ENCODE peak calls at places on chromosomes 6 and 20, in seven cellular contexts. One of them, this sample, is unnamed.

GRCh38 chr6:80382796-80383195 is 276.3 kb downstream of the BCKDHB start:
- DNase-seq in GM20000: no peak
- DNase-seq in nephron progenitor cell: no peak
- DNase-seq in CD4-positive, alpha-beta T cell: no peak
- DNase-seq in prostate gland: no peak
- DNase-seq in fibroblast of lung: peak; percentile 42
- DNase-seq in MCF 10A: no peak
- DNase-seq in this sample: no peak

GRCh38 chr6:38187285-38187684 is 367.8 kb downstream of the ZFAND3 start:
- DNase-seq in GM20000: no peak
- DNase-seq in nephron progenitor cell: no peak
- DNase-seq in CD4-positive, alpha-beta T cell: no peak
- DNase-seq in prostate gland: no peak
- DNase-seq in fibroblast of lung: no peak
- DNase-seq in MCF 10A: no peak
- DNase-seq in this sample: no peak

GRCh38 chr6:3722785-3723184 is 28.7 kb downstream of the PXDC1 start:
- DNase-seq in GM20000: no peak
- DNase-seq in nephron progenitor cell: no peak
- DNase-seq in CD4-positive, alpha-beta T cell: no peak
- DNase-seq in prostate gland: no peak
- DNase-seq in fibroblast of lung: no peak
- DNase-seq in MCF 10A: no peak
- DNase-seq in this sample: no peak

GRCh38 chr20:1804129-1804503 is 91.1 kb upstream of the SIRPA start:
- DNase-seq in GM20000: no peak
- DNase-seq in nephron progenitor cell: no peak
- DNase-seq in CD4-positive, alpha-beta T cell: no peak
- DNase-seq in prostate gland: no peak
- DNase-seq in fibroblast of lung: no peak
- DNase-seq in MCF 10A: no peak
- DNase-seq in this sample: no peak

GRCh38 chr6:97687916-97688315 is 404.9 kb upstream of the MMS22L start:
- DNase-seq in GM20000: no peak
- DNase-seq in nephron progenitor cell: no peak
- DNase-seq in CD4-positive, alpha-beta T cell: no peak
- DNase-seq in prostate gland: no peak
- DNase-seq in fibroblast of lung: peak; percentile 61
- DNase-seq in MCF 10A: no peak
- DNase-seq in this sample: no peak

GRCh38 chr20:53623454-53624206 is 30.0 kb upstream of the ZNF217 start:
- DNase-seq in GM20000: no peak
- DNase-seq in nephron progenitor cell: peak; percentile 36
- DNase-seq in CD4-positive, alpha-beta T cell: no peak
- DNase-seq in prostate gland: peak; percentile 69
- DNase-seq in fibroblast of lung: peak; percentile 76
- DNase-seq in MCF 10A: peak; percentile 80
- DNase-seq in this sample: peak; percentile 63

GRCh38 chr6:167870321-167870720 is 43.6 kb downstream of the AFDN start:
- DNase-seq in GM20000: no peak
- DNase-seq in nephron progenitor cell: no peak
- DNase-seq in CD4-positive, alpha-beta T cell: no peak
- DNase-seq in prostate gland: no peak
- DNase-seq in fibroblast of lung: no peak
- DNase-seq in MCF 10A: no peak
- DNase-seq in this sample: no peak

GRCh38 chr6:39362487-39362865 is 40.0 kb upstream of the KCNK16 start:
- DNase-seq in GM20000: no peak
- DNase-seq in nephron progenitor cell: no peak
- DNase-seq in CD4-positive, alpha-beta T cell: no peak
- DNase-seq in prostate gland: no peak
- DNase-seq in fibroblast of lung: no peak
- DNase-seq in MCF 10A: peak; percentile 19
- DNase-seq in this sample: no peak

GRCh38 chr20:63553251-63553932 is 567 bp upstream of the FNDC11 start:
- DNase-seq in GM20000: peak; percentile 92
- DNase-seq in nephron progenitor cell: peak; percentile 96
- DNase-seq in CD4-positive, alpha-beta T cell: peak; percentile 90
- DNase-seq in prostate gland: peak; percentile 81
- DNase-seq in fibroblast of lung: peak; percentile 56
- DNase-seq in MCF 10A: peak; percentile 75
- DNase-seq in this sample: peak; percentile 94

GRCh38 chr20:37343212-37343993 is 2.5 kb upstream of the SRC start:
- DNase-seq in GM20000: no peak
- DNase-seq in nephron progenitor cell: no peak
- DNase-seq in CD4-positive, alpha-beta T cell: no peak
- DNase-seq in prostate gland: peak; percentile 54
- DNase-seq in fibroblast of lung: no peak
- DNase-seq in MCF 10A: peak; percentile 29
- DNase-seq in this sample: peak; percentile 40

GRCh38 chr6:99219788-99220187 is 129.7 kb downstream of the FAXC start:
- DNase-seq in GM20000: peak; percentile 26
- DNase-seq in nephron progenitor cell: peak; percentile 48
- DNase-seq in CD4-positive, alpha-beta T cell: no peak
- DNase-seq in prostate gland: no peak
- DNase-seq in fibroblast of lung: no peak
- DNase-seq in MCF 10A: peak; percentile 20
- DNase-seq in this sample: peak; percentile 6

GRCh38 chr20:58583141-58583540 is 67.9 kb upstream of the APCDD1L start:
- DNase-seq in GM20000: no peak
- DNase-seq in nephron progenitor cell: no peak
- DNase-seq in CD4-positive, alpha-beta T cell: no peak
- DNase-seq in prostate gland: no peak
- DNase-seq in fibroblast of lung: peak; percentile 33
- DNase-seq in MCF 10A: no peak
- DNase-seq in this sample: no peak

GRCh38 chr20:17749979-17750721 is 50.4 kb downstream of the BANF2 start:
- DNase-seq in GM20000: no peak
- DNase-seq in nephron progenitor cell: no peak
- DNase-seq in CD4-positive, alpha-beta T cell: no peak
- DNase-seq in prostate gland: no peak
- DNase-seq in fibroblast of lung: peak; percentile 63
- DNase-seq in MCF 10A: no peak
- DNase-seq in this sample: no peak

GRCh38 chr6:21935561-21936028 is 342.0 kb downstream of the SOX4 start:
- DNase-seq in GM20000: peak; percentile 17
- DNase-seq in nephron progenitor cell: peak; percentile 10
- DNase-seq in CD4-positive, alpha-beta T cell: no peak
- DNase-seq in prostate gland: no peak
- DNase-seq in fibroblast of lung: peak; percentile 68
- DNase-seq in MCF 10A: peak; percentile 62
- DNase-seq in this sample: peak; percentile 48

GRCh38 chr20:41052742-41053419 is 24.3 kb downstream of the TOP1 start:
- DNase-seq in GM20000: no peak
- DNase-seq in nephron progenitor cell: no peak
- DNase-seq in CD4-positive, alpha-beta T cell: no peak
- DNase-seq in prostate gland: no peak
- DNase-seq in fibroblast of lung: peak; percentile 85
- DNase-seq in MCF 10A: peak; percentile 38
- DNase-seq in this sample: no peak

GRCh38 chr6:52725133-52725529 is 38.1 kb downstream of the GSTA2 start:
- DNase-seq in GM20000: no peak
- DNase-seq in nephron progenitor cell: no peak
- DNase-seq in CD4-positive, alpha-beta T cell: no peak
- DNase-seq in prostate gland: peak; percentile 49
- DNase-seq in fibroblast of lung: no peak
- DNase-seq in MCF 10A: peak; percentile 43
- DNase-seq in this sample: no peak

GRCh38 chr20:58518896-58519593 is 3.8 kb upstream of the APCDD1L start:
- DNase-seq in GM20000: no peak
- DNase-seq in nephron progenitor cell: no peak
- DNase-seq in CD4-positive, alpha-beta T cell: no peak
- DNase-seq in prostate gland: no peak
- DNase-seq in fibroblast of lung: no peak
- DNase-seq in MCF 10A: no peak
- DNase-seq in this sample: no peak

GRCh38 chr6:77217896-77218295 is 245.4 kb downstream of the HTR1B start:
- DNase-seq in GM20000: no peak
- DNase-seq in nephron progenitor cell: no peak
- DNase-seq in CD4-positive, alpha-beta T cell: no peak
- DNase-seq in prostate gland: no peak
- DNase-seq in fibroblast of lung: peak; percentile 1
- DNase-seq in MCF 10A: no peak
- DNase-seq in this sample: no peak

GRCh38 chr6:130632288-130632687 is 194.9 kb upstream of the SMLR1 start:
- DNase-seq in GM20000: no peak
- DNase-seq in nephron progenitor cell: peak; percentile 9
- DNase-seq in CD4-positive, alpha-beta T cell: no peak
- DNase-seq in prostate gland: no peak
- DNase-seq in fibroblast of lung: peak; percentile 29
- DNase-seq in MCF 10A: no peak
- DNase-seq in this sample: no peak

DNA sequence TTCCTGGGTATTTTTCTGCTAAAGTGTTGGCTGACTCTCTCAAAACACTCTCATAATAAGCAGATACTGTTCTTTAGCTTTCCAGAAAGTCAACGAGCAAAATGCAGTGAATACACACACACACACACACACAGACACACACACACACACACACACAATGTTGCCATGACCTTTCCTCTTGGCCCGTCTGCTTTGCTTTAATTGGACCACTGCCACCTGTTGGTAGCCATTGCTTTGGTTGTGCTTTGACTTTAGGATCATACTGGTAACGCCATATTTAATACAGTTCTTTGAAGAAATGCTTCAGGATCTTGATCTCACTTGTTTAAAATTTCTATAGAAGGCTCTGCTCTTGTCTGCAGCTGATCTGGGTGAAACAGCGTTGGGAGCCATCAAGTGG is 4.4 kb downstream of the FIG4 start:
- DNase-seq in GM20000: no peak
- DNase-seq in nephron progenitor cell: no peak
- DNase-seq in CD4-positive, alpha-beta T cell: no peak
- DNase-seq in prostate gland: no peak
- DNase-seq in fibroblast of lung: no peak
- DNase-seq in MCF 10A: peak; percentile 43
- DNase-seq in this sample: peak; percentile 47
- TF ChIP-seq CTCF in GM20000: peak; percentile 4
- TF ChIP-seq CTCF in nephron progenitor cell: no peak
- TF ChIP-seq CTCF in CD4-positive, alpha-beta T cell: no peak
- TF ChIP-seq CTCF in prostate gland: no peak
- TF ChIP-seq CTCF in fibroblast of lung: no peak
- TF ChIP-seq CTCF in MCF 10A: no peak
- TF ChIP-seq CTCF in this sample: no peak

GRCh38 chr6:157905590-157906337 is 75.9 kb upstream of the SYNJ2 start:
- DNase-seq in GM20000: no peak
- DNase-seq in nephron progenitor cell: no peak
- DNase-seq in CD4-positive, alpha-beta T cell: no peak
- DNase-seq in prostate gland: peak; percentile 14
- DNase-seq in fibroblast of lung: no peak
- DNase-seq in MCF 10A: no peak
- DNase-seq in this sample: no peak
- TF ChIP-seq CTCF in GM20000: no peak
- TF ChIP-seq CTCF in nephron progenitor cell: no peak
- TF ChIP-seq CTCF in CD4-positive, alpha-beta T cell: no peak
- TF ChIP-seq CTCF in prostate gland: no peak
- TF ChIP-seq CTCF in fibroblast of lung: no peak
- TF ChIP-seq CTCF in MCF 10A: no peak
- TF ChIP-seq CTCF in this sample: no peak

DNA sequence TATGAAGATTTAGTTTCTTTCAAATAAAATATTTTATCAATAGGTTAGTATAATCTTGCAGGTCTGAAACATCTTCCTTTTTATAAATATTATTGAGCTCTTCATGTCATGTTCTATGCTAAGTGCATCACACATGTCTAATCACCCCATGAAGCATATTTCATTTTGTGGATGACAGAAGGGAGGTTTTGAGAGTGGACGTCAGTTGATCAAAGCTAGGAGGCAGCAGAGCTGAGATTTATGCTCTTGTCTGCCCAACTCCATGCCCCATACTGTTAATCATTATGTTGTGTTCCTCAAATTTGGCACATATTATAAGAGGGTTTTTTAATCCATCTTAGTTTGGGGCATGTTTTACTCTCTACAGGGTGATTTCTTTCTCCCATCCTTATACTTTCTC is 22.7 kb downstream of the DSE start:
- DNase-seq in GM20000: no peak
- DNase-seq in nephron progenitor cell: no peak
- DNase-seq in CD4-positive, alpha-beta T cell: no peak
- DNase-seq in prostate gland: no peak
- DNase-seq in fibroblast of lung: no peak
- DNase-seq in MCF 10A: peak; percentile 23
- DNase-seq in this sample: no peak
- TF ChIP-seq CTCF in GM20000: no peak
- TF ChIP-seq CTCF in nephron progenitor cell: no peak
- TF ChIP-seq CTCF in CD4-positive, alpha-beta T cell: no peak
- TF ChIP-seq CTCF in prostate gland: no peak
- TF ChIP-seq CTCF in fibroblast of lung: no peak
- TF ChIP-seq CTCF in MCF 10A: peak; percentile 5
- TF ChIP-seq CTCF in this sample: no peak

DNA sequence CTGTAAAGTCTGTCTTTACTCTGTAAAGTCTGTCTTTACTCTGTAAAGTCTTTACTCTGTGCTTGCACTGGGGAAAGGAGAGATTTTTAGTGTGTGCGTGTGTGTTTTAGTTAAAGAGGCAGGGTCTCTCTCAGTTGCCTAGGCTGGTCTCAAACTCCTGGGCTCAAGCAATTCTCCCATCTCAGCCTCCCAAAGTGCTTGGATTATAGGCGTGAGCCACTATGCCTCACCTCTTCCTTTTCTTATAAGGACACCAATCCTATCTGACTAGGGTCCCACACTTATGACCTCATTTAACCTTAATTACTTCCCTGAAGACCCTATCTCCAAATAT is 93.8 kb downstream of the JPH2 start:
- DNase-seq in GM20000: no peak
- DNase-seq in nephron progenitor cell: no peak
- DNase-seq in CD4-positive, alpha-beta T cell: no peak
- DNase-seq in prostate gland: no peak
- DNase-seq in fibroblast of lung: no peak
- DNase-seq in MCF 10A: no peak
- DNase-seq in this sample: no peak
- TF ChIP-seq CTCF in GM20000: no peak
- TF ChIP-seq CTCF in nephron progenitor cell: no peak
- TF ChIP-seq CTCF in CD4-positive, alpha-beta T cell: peak; percentile 45
- TF ChIP-seq CTCF in prostate gland: peak; percentile 5
- TF ChIP-seq CTCF in fibroblast of lung: no peak
- TF ChIP-seq CTCF in MCF 10A: peak; percentile 5
- TF ChIP-seq CTCF in this sample: no peak

DNA sequence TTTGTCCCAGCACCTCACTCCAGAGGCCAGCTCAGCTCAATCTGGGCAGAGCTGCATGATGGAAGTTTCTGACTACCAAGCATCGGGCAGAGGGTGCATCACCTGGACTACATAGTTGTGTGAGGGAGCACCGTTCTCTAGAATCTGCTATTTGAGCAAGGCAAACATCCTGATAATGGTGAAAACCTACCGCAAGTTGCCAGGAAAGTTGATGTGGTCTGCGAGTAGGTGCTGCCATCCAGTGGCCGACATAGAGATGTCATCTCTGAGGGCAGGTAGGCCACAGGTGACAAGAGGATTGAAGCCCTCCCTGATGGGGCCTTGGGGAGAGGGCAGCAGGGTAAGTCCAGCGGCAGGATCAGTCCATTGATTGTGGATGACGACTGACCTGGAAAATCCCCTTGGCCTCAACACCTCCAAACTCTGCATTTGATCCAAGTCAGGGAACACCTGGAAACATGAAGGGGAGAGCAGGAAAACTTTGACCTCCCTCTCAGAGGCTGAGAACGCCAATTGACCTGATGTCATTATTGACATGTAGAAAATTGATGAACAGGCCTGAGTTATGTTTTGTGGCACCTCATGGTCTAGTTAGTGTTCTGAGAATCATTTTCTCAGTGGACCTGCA is 3.9 kb upstream of the LPA start:
- DNase-seq in GM20000: peak; percentile 63
- DNase-seq in nephron progenitor cell: peak; percentile 41
- DNase-seq in CD4-positive, alpha-beta T cell: peak; percentile 7
- DNase-seq in prostate gland: peak; percentile 23
- DNase-seq in fibroblast of lung: no peak
- DNase-seq in MCF 10A: peak; percentile 53
- DNase-seq in this sample: peak; percentile 52
- TF ChIP-seq CTCF in GM20000: peak; percentile 54
- TF ChIP-seq CTCF in nephron progenitor cell: peak; percentile 45
- TF ChIP-seq CTCF in CD4-positive, alpha-beta T cell: no peak
- TF ChIP-seq CTCF in prostate gland: peak; percentile 42
- TF ChIP-seq CTCF in fibroblast of lung: no peak
- TF ChIP-seq CTCF in MCF 10A: peak; percentile 74
- TF ChIP-seq CTCF in this sample: peak; percentile 64